ENCODE peak calls at places on chromosomes 4 and X, in four cellular contexts. K is neuronal stem cell, C is upper lobe of right lung, H is GM23248. D is an unnamed sample.
A peak's percentile ranks its signal among the peaks of the same experiment; 100 is the strongest.

GRCh38 chr4:59537231-59537886 is 1662.8 kb upstream of the ADGRL3 start:
- DNase-seq in K (no peak), C (no peak), H (no peak), D (no peak)

GRCh38 chrX:3962511-3963350 is 249.3 kb upstream of the PRKX start:
- DNase-seq in K (peak; percentile 27), C (no peak), H (peak; percentile 26), D (no peak)

GRCh38 chr4:15963001-15963451 is at the start of gene FGFBP2:
- DNase-seq in K (no peak), C (no peak), H (peak; percentile 78), D (no peak)

GRCh38 chrX:153671589-153672530 is 1.8 kb downstream of the PNCK start:
- DNase-seq in K (no peak), C (no peak), H (no peak), D (no peak)

GRCh38 chr4:7760228-7760627 is 179.4 kb downstream of the AFAP1 start:
- DNase-seq in K (no peak), C (no peak), H (no peak), D (no peak)

GRCh38 chrX:27555514-27555913 is 34.6 kb upstream of the DCAF8L2 start:
- DNase-seq in K (peak; percentile 18), C (no peak), H (peak; percentile 1), D (no peak)

GRCh38 chr4:168743576-168743975 is 246.7 kb downstream of the PALLD start:
- DNase-seq in K (no peak), C (no peak), H (no peak), D (no peak)

GRCh38 chrX:38170556-38170955 is 50.1 kb downstream of the SRPX start:
- DNase-seq in K (no peak), C (no peak), H (no peak), D (no peak)

GRCh38 chr4:38292529-38292928 is 332.3 kb downstream of the PTTG2 start:
- DNase-seq in K (no peak), C (no peak), H (no peak), D (no peak)

GRCh38 chrX:29040160-29040559 is 452.9 kb downstream of the IL1RAPL1 start:
- DNase-seq in K (no peak), C (no peak), H (no peak), D (no peak)

GRCh38 chrX:18210470-18210869 is 10.2 kb downstream of the BEND2 start:
- DNase-seq in K (no peak), C (no peak), H (peak; percentile 13), D (no peak)

GRCh38 chr4:1445716-1446445 is 39.6 kb upstream of the NKX1-1 start:
- DNase-seq in K (no peak), C (peak; percentile 59), H (no peak), D (no peak)

GRCh38 chr4:152255437-152255836 is 280.5 kb downstream of the FBXW7 start:
- DNase-seq in K (no peak), C (no peak), H (peak; percentile 56), D (no peak)

GRCh38 chr4:64266263-64266662 is 143.0 kb downstream of the TECRL start:
- DNase-seq in K (no peak), C (no peak), H (no peak), D (no peak)

GRCh38 chr4:94559351-94559806 is 107.6 kb downstream of the PDLIM5 start:
- DNase-seq in K (no peak), C (no peak), H (peak; percentile 61), D (no peak)

GRCh38 chrX:119672252-119672825 is 20.6 kb downstream of the SEPTIN6 start:
- DNase-seq in K (no peak), C (no peak), H (no peak), D (no peak)

GRCh38 chr4:10611673-10612072 is 72.9 kb downstream of the CLNK start:
- DNase-seq in K (no peak), C (no peak), H (peak; percentile 88), D (no peak)

GRCh38 chr4:88005086-88005485 is 2.3 kb upstream of the PKD2 start:
- DNase-seq in K (no peak), C (no peak), H (peak; percentile 71), D (no peak)

GRCh38 chrX:50770702-50771101 is 43.3 kb downstream of the SHROOM4 start:
- DNase-seq in K (no peak), C (peak; percentile 74), H (no peak), D (no peak)

GRCh38 chr4:94357624-94358023 is 15.0 kb upstream of the HPGDS start:
- DNase-seq in K (no peak), C (no peak), H (peak; percentile 2), D (no peak)

DNA sequence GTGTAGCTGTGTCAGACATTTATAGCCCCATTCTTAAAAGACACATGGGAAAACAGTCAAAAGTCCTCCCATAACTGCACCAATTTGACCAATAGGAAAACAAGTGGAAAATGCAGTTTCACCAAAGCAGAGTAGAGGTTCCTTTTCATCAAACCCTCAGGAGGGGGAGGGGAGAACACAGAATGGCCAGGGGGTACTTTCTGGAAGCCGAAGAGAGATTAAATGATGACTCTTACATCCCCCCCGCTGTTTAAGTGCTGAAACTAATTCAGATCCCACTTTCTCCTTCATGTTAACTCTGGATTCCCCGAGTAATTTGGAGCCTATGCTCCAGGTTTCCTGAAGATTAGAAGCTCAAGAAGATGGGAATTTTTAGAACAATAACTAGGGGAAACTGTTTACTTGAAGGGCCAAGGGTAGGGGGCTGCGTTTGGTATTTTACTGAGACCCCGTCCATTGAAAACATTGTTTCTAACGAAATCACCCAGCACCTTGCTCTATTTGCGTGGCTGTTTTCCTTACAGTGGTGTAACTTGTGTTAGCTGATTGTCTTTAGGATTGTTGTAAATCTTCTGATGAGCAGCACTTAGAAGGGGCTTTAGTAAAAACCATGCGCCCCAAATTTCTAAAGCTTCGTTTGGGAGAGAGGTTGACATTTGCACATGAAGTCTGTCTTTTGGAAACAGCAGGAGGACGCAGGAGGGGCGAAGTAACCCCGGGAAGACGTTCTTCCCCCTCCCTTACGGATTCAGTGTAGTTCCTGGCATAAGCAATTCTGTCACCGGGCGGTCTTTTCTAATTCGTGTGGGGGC is 2.2 kb upstream of the LEF1 start:
- DNase-seq in K (peak; percentile 30), C (no peak), H (no peak), D (no peak)
- H3K4me1 ChIP-seq in K (peaks cover 6% of the 10 kb centered on the region), C (peaks cover 20% of the 10 kb centered on the region), H (no peaks in the 10 kb centered on the region), D (peaks cover 27% of the 10 kb centered on the region)

GRCh38 chrX:39818071-39818470 is 279.7 kb downstream of the BCOR start:
- DNase-seq in K (no peak), C (no peak), H (no peak), D (no peak)

GRCh38 chrX:39814391-39814790 is 283.4 kb downstream of the BCOR start:
- DNase-seq in K (no peak), C (no peak), H (peak; percentile 53), D (no peak)

GRCh38 chrX:39818750-39819149 is 279.0 kb downstream of the BCOR start:
- DNase-seq in K (no peak), C (no peak), H (no peak), D (no peak)

GRCh38 chrX:39815621-39816020 is 282.1 kb downstream of the BCOR start:
- DNase-seq in K (no peak), C (no peak), H (no peak), D (no peak)

GRCh38 chrX:39816871-39817731 is 280.7 kb downstream of the BCOR start:
- DNase-seq in K (no peak), C (no peak), H (peak; percentile 81), D (no peak)
- H3K4me1 ChIP-seq in K (peaks cover 15% of the 10 kb centered on the region), C (peaks cover 3% of the 10 kb centered on the region), H (peaks cover 20% of the 10 kb centered on the region), D (peaks cover 8% of the 10 kb centered on the region)

GRCh38 chrX:80807606-80808159 is 2.0 kb downstream of the BRWD3 start:
- DNase-seq in K (no peak), C (no peak), H (peak; percentile 1), D (no peak)
- H3K4me1 ChIP-seq in K (no peaks in the 10 kb centered on the region), C (no peaks in the 10 kb centered on the region), H (no peaks in the 10 kb centered on the region), D (no peaks in the 10 kb centered on the region)

DNA sequence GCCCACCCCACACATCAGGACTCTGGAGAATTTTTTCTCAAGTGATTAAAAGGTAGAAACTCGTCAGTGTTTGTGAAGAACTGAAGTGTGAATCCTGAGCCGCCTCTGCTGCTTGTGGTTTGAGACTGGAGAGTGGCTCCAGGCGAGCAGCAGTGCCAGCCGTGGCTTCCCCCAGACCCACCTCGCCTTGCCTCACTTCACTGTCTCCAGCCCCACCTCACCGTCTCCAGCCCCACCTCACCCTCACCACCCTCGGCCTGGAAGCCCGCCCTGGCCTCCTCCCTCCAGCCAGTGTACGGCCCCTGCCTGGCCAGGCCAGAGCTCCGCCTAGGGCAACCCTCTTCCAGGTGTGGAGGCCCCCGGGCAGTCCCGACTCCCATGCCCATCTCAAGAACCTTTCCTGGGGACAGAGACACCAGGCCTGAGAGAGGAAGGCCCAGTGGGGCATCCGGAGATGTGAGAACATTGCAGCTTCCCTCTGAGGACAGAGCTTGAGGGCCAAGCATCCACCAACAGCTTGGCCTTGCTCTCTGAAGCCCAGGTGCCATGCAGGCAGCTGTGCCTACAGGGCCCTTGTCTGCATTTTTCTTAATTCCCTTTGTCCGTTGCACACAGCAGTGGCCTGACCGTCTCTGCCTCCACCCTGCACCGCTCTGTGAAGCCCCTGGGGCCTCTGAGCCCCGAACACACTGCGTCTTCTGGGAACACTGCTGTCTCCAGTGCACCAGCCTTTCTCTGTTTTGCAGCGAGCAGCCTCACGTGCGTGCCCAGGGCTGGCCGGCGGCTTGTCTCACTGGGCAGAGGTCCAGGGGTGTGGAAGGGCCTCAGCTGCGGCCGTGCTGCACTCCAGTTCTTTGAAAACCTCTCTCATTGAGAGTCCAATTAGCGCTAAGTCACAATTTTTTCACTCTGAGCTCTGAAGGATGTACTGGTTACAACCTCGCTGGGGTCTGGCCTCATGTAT is 13.8 kb downstream of the SH3BP2 start:
- DNase-seq in K (no peak), C (peak; percentile 87), H (peak; percentile 80), D (no peak)
- H3K4me1 ChIP-seq in K (peaks cover 40% of the 10 kb centered on the region), C (peaks cover 85% of the 10 kb centered on the region), H (peaks cover 1% of the 10 kb centered on the region), D (peaks cover 90% of the 10 kb centered on the region)

GRCh38 chr4:42048394-42048793 is 58.1 kb downstream of the SLC30A9 start:
- DNase-seq in K (no peak), C (no peak), H (peak; percentile 74), D (no peak)
- H3K4me1 ChIP-seq in K (no peaks in the 10 kb centered on the region), C (no peaks in the 10 kb centered on the region), H (no peaks in the 10 kb centered on the region), D (no peaks in the 10 kb centered on the region)

DNA sequence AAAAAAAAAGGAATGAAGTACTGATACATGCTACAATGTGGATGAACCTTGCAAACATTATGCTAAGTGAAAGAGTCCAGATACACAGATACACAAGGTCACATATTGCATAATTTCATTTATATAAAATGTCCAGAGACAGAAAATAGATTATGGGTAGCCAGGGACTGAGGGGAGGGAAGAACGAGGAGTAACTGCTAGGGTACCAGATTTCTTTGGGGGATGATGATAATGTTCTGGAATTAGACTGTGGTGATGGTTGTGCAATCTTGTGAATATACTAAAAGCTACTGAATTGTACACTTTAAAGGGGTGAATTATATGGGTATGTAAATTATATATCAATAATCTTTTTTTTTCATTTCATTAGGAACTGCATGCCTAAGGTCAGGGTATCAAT is 20.8 kb upstream of the AP1AR start:
- DNase-seq in K (no peak), C (no peak), H (peak; percentile 33), D (no peak)
- H3K4me1 ChIP-seq in K (no peaks in the 10 kb centered on the region), C (no peaks in the 10 kb centered on the region), H (peaks cover 22% of the 10 kb centered on the region), D (no peaks in the 10 kb centered on the region)

D was measured in vagina.